ENCODE peak calls at places on chromosomes 5 and 9, in four cellular contexts. S, B, R and E are unnamed samples.

GRCh38 chr9:135504262-135505229 is 4.1 kb downstream of the MRPS2 start:
- DNase-seq in S (peak), B (peak), R (peak), E (peak)

GRCh38 chr5:125196479-125197183 is 450.2 kb upstream of the ZNF608 start:
- DNase-seq in S (no peak), B (no peak), R (no peak), E (no peak)

GRCh38 chr9:12681620-12682019 is 11.6 kb upstream of the TYRP1 start:
- DNase-seq in S (no peak), B (peak), R (no peak), E (no peak)

GRCh38 chr5:78269088-78269703 is 25.3 kb downstream of the AP3B1 start:
- DNase-seq in S (no peak), B (no peak), R (no peak), E (peak)

GRCh38 chr5:96761618-96762017 is 46.1 kb downstream of the ERAP1 start:
- DNase-seq in S (no peak), B (no peak), R (no peak), E (no peak)

GRCh38 chr9:93899609-93900435 is 55.3 kb downstream of the BARX1 start:
- DNase-seq in S (no peak), B (no peak), R (peak), E (no peak)

GRCh38 chr9:137265496-137266161 is 10.5 kb downstream of the NELFB start:
- DNase-seq in S (no peak), B (no peak), R (no peak), E (no peak)

GRCh38 chr5:1312206-1312605 is 17.3 kb upstream of the TERT start:
- DNase-seq in S (no peak), B (no peak), R (no peak), E (no peak)

GRCh38 chr5:119398713-119399492 is 43.1 kb downstream of the TNFAIP8 start:
- DNase-seq in S (no peak), B (no peak), R (no peak), E (no peak)

GRCh38 chr5:132237141-132237540 is 9.5 kb upstream of the P4HA2 start:
- DNase-seq in S (no peak), B (no peak), R (no peak), E (no peak)

GRCh38 chr9:108439967-108440366 is 415.8 kb downstream of the ACTL7B start:
- DNase-seq in S (no peak), B (peak), R (no peak), E (no peak)

GRCh38 chr5:145775893-145776444 is 59.2 kb downstream of the PRELID2 start:
- DNase-seq in S (no peak), B (peak), R (no peak), E (no peak)

GRCh38 chr9:122190597-122191381 is 31.1 kb downstream of the MORN5 start:
- DNase-seq in S (no peak), B (no peak), R (no peak), E (no peak)

GRCh38 chr9:135244751-135245221 is 157.3 kb downstream of the OLFM1 start:
- DNase-seq in S (no peak), B (no peak), R (no peak), E (no peak)

GRCh38 chr5:108206707-108207106 is 175.2 kb downstream of the FBXL17 start:
- DNase-seq in S (no peak), B (no peak), R (no peak), E (no peak)

GRCh38 chr9:84839538-84839937 is 170.0 kb downstream of the NTRK2 start:
- DNase-seq in S (no peak), B (peak), R (no peak), E (no peak)

GRCh38 chr9:10255758-10256157 is 357.0 kb downstream of the PTPRD start:
- DNase-seq in S (no peak), B (no peak), R (no peak), E (no peak)

GRCh38 chr9:1939926-1940368 is 75.2 kb upstream of the SMARCA2 start:
- DNase-seq in S (peak), B (no peak), R (peak), E (no peak)

GRCh38 chr5:128782446-128782845 is 182.8 kb upstream of the SLC27A6 start:
- DNase-seq in S (no peak), B (peak), R (no peak), E (no peak)

GRCh38 chr5:127959152-127959764 is 124.3 kb upstream of the SLC12A2 start:
- DNase-seq in S (no peak), B (peak), R (no peak), E (no peak)

GRCh38 chr9:13053504-13053903 is 226.0 kb downstream of the MPDZ start:
- DNase-seq in S (no peak), B (no peak), R (no peak), E (no peak)

GRCh38 chr9:91886433-91887031 is 63.5 kb downstream of the ROR2 start:
- DNase-seq in S (no peak), B (no peak), R (peak), E (no peak)